ENCODE peak calls at places on chromosomes 7 and 10, in four cellular contexts. X is IMR-90, O is neuronal stem cell, C is H9. V is an unnamed sample.

GRCh38 chr10:97771913-97772823 is at the start of gene SFRP5:
- DNase-seq in X (no peak), O (no peak), C (peak), V (no peak)

GRCh38 chr10:132651511-132652029 is 114.0 kb downstream of the INPP5A start:
- DNase-seq in X (no peak), O (no peak), C (no peak), V (no peak)

GRCh38 chr7:94250984-94251383 is 143.7 kb upstream of the COL1A2 start:
- DNase-seq in X (no peak), O (no peak), C (no peak), V (no peak)

GRCh38 chr10:77197544-77197943 is 440.1 kb downstream of the KCNMA1 start:
- DNase-seq in X (no peak), O (no peak), C (no peak), V (peak)

GRCh38 chr10:2463301-2463700 is 604.0 kb upstream of the PFKP start:
- DNase-seq in X (no peak), O (no peak), C (no peak), V (no peak)

GRCh38 chr10:9222917-9223316 is 1168.4 kb downstream of the GATA3 start:
- DNase-seq in X (no peak), O (no peak), C (no peak), V (no peak)

GRCh38 chr7:21365866-21366624 is 61.8 kb upstream of the SP4 start:
- DNase-seq in X (peak), O (no peak), C (no peak), V (no peak)

GRCh38 chr7:95404316-95404715 is 8.1 kb upstream of the PON3 start:
- DNase-seq in X (peak), O (no peak), C (no peak), V (no peak)

GRCh38 chr7:8637322-8637721 is 203.9 kb downstream of the NXPH1 start:
- DNase-seq in X (no peak), O (no peak), C (no peak), V (no peak)

GRCh38 chr7:2927592-2927991 is 83.5 kb upstream of the GNA12 start:
- DNase-seq in X (no peak), O (no peak), C (peak), V (no peak)

GRCh38 chr10:43274011-43274410 is 7.1 kb upstream of the RASGEF1A start:
- DNase-seq in X (no peak), O (no peak), C (no peak), V (no peak)

GRCh38 chr10:49398000-49398861 is 2.3 kb upstream of the DRGX start:
- DNase-seq in X (peak), O (peak), C (peak), V (peak)

GRCh38 chr10:62813981-62814380 is 2.2 kb downstream of the EGR2 start:
- DNase-seq in X (no peak), O (no peak), C (no peak), V (no peak)

GRCh38 chr7:130292682-130293257 is at the start of gene CPA4:
- DNase-seq in X (peak), O (no peak), C (no peak), V (peak)

GRCh38 chr7:47670738-47671137 is 88.8 kb upstream of the TNS3 start:
- DNase-seq in X (no peak), O (no peak), C (no peak), V (no peak)

GRCh38 chr7:29281782-29282541 is 87.4 kb downstream of the CHN2 start:
- DNase-seq in X (no peak), O (no peak), C (no peak), V (no peak)

GRCh38 chr10:124283215-124284046 is 135.3 kb downstream of the OAT start:
- DNase-seq in X (no peak), O (no peak), C (no peak), V (no peak)
- H3K23ac ChIP-seq in X (no peak), O (no peak), C (no peak), V (no peak)

GRCh38 chr7:50226669-50227068 is 77.8 kb upstream of the IKZF1 start:
- DNase-seq in X (no peak), O (no peak), C (no peak), V (no peak)
- H3K23ac ChIP-seq in X (no peak), O (no peak), C (no peak), V (no peak)

GRCh38 chr10:130858626-130859025 is 452.9 kb downstream of the TCERG1L start:
- DNase-seq in X (no peak), O (no peak), C (no peak), V (no peak)

GRCh38 chr10:130862626-130863025 is 448.9 kb downstream of the TCERG1L start:
- DNase-seq in X (no peak), O (no peak), C (no peak), V (no peak)

GRCh38 chr10:130862122-130862521 is 449.4 kb downstream of the TCERG1L start:
- DNase-seq in X (no peak), O (no peak), C (no peak), V (no peak)

GRCh38 chr10:130857631-130858295 is 453.8 kb downstream of the TCERG1L start:
- DNase-seq in X (no peak), O (no peak), C (no peak), V (no peak)

DNA sequence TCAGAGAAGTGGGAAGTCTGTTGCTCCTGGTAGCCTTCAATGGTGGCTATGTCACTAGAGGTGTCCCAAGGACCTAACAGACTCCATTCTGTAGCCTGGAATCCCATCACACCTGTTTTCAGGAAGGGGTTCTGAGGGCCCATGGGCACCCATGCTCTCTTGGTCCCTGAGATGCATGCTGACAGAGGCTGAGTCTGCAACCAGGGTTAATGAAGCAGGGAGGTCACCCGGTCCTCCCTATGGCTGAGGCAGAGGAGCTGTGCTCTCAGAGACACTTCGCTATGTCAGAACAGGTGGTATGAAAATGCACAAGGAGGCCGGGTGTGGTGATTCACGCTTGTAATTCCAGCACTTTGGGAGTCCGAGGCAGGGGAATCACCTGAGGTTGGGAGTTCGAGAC is 452.1 kb downstream of the TCERG1L start:
- DNase-seq in X (no peak), O (no peak), C (no peak), V (no peak)
- H3K23ac ChIP-seq in X (no peak), O (no peak), C (no peak), V (no peak)

GRCh38 chr7:42237162-42237821 is at the start of gene GLI3:
- DNase-seq in X (peak), O (peak), C (peak), V (peak)
- H3K23ac ChIP-seq in X (peak), O (peak), C (no peak), V (peak)

GRCh38 chr7:43761919-43762318 is 3.4 kb downstream of the BLVRA start:
- DNase-seq in X (peak), O (no peak), C (no peak), V (no peak)
- H3K23ac ChIP-seq in X (no peak), O (no peak), C (no peak), V (no peak)

DNA sequence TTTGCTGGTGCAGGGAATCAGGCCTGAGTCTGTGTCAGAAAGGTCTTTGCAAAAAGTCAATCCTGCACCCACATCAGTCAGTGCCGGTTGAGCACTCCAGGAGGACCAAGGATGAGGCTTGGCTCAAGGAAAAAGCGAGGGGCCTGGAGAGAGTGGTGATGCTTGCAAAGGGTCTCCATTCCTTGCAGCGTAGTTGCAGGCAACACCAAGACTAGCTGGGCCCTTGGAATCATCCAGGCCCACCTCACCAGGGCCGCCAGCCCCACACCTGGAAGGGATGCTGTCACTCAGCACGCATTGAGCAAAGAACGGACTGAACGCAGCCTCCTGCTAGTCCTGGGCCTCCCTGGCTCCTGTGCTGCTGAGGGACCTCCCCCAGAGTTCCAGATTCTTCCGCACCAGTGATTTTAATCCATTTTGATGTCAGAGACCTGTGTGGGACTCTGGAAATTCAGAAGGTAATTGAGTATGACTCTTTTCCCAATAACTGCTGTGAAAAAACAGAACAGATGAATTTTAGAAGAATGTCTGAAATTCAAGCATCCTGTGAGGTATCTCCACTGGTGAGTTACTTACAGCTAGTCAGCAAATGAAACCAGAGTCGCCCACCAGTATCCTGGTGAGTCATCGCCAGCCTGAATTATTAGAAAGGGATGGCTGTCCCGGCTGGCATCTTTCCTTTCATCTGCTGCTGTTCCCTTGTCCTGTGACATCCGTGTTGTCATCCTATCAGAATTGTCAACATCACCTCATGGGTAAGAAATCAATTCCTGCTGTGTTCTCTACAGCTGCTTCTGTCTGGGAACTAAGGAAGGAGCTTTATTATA is 150.8 kb upstream of the NPS start:
- DNase-seq in X (peak), O (peak), C (no peak), V (peak)
- H3K23ac ChIP-seq in X (no peak), O (peak), C (no peak), V (no peak)

V was measured in mesendoderm.